ENCODE peak calls at places on chromosomes 13 and 19, in five cellular contexts. One of them, this sample, is unnamed. For H3K27me3, the result is how much of the 10 kb centered on the place peaks cover.

GRCh38 chr13:92657565-92657964 is 569.0 kb upstream of the GPC6 start:
- DNase-seq in uterus: no peak
- DNase-seq in esophagus squamous epithelium: no peak
- DNase-seq in CD4-positive, alpha-beta T cell: no peak
- DNase-seq in CD8-positive, alpha-beta T cell: no peak
- DNase-seq in this sample: no peak

GRCh38 chr13:55199132-55199531 is 1941.6 kb upstream of the PRR20A start:
- DNase-seq in uterus: no peak
- DNase-seq in esophagus squamous epithelium: no peak
- DNase-seq in CD4-positive, alpha-beta T cell: no peak
- DNase-seq in CD8-positive, alpha-beta T cell: no peak
- DNase-seq in this sample: no peak

GRCh38 chr19:33769208-33769607 is 27.5 kb upstream of the KCTD15 start:
- DNase-seq in uterus: no peak
- DNase-seq in esophagus squamous epithelium: no peak
- DNase-seq in CD4-positive, alpha-beta T cell: no peak
- DNase-seq in CD8-positive, alpha-beta T cell: no peak
- DNase-seq in this sample: no peak

GRCh38 chr13:89375839-89376238 is 1704.7 kb downstream of the SLITRK5 start:
- DNase-seq in uterus: no peak
- DNase-seq in esophagus squamous epithelium: no peak
- DNase-seq in CD4-positive, alpha-beta T cell: no peak
- DNase-seq in CD8-positive, alpha-beta T cell: no peak
- DNase-seq in this sample: no peak

GRCh38 chr13:104534847-104535246 is 1468.6 kb upstream of the SLC10A2 start:
- DNase-seq in uterus: no peak
- DNase-seq in esophagus squamous epithelium: no peak
- DNase-seq in CD4-positive, alpha-beta T cell: no peak
- DNase-seq in CD8-positive, alpha-beta T cell: no peak
- DNase-seq in this sample: no peak

GRCh38 chr13:94617389-94618000 is 15.8 kb downstream of the GPR180 start:
- DNase-seq in uterus: no peak
- DNase-seq in esophagus squamous epithelium: no peak
- DNase-seq in CD4-positive, alpha-beta T cell: no peak
- DNase-seq in CD8-positive, alpha-beta T cell: no peak
- DNase-seq in this sample: no peak

GRCh38 chr19:801030-801860 is 4.0 kb downstream of the PTBP1 start:
- DNase-seq in uterus: peak
- DNase-seq in esophagus squamous epithelium: no peak
- DNase-seq in CD4-positive, alpha-beta T cell: no peak
- DNase-seq in CD8-positive, alpha-beta T cell: no peak
- DNase-seq in this sample: no peak

GRCh38 chr13:97460004-97460756 is 26.2 kb downstream of the RAP2A start:
- DNase-seq in uterus: no peak
- DNase-seq in esophagus squamous epithelium: no peak
- DNase-seq in CD4-positive, alpha-beta T cell: no peak
- DNase-seq in CD8-positive, alpha-beta T cell: no peak
- DNase-seq in this sample: no peak

GRCh38 chr13:23268441-23268840 is 87.7 kb downstream of the SGCG start:
- DNase-seq in uterus: no peak
- DNase-seq in esophagus squamous epithelium: no peak
- DNase-seq in CD4-positive, alpha-beta T cell: no peak
- DNase-seq in CD8-positive, alpha-beta T cell: no peak
- DNase-seq in this sample: no peak

GRCh38 chr19:31214997-31215396 is 134.2 kb downstream of the TSHZ3 start:
- DNase-seq in uterus: no peak
- DNase-seq in esophagus squamous epithelium: no peak
- DNase-seq in CD4-positive, alpha-beta T cell: no peak
- DNase-seq in CD8-positive, alpha-beta T cell: no peak
- DNase-seq in this sample: no peak

GRCh38 chr19:57615346-57615745 is 1.3 kb downstream of the ZNF134 start:
- DNase-seq in uterus: no peak
- DNase-seq in esophagus squamous epithelium: no peak
- DNase-seq in CD4-positive, alpha-beta T cell: no peak
- DNase-seq in CD8-positive, alpha-beta T cell: no peak
- DNase-seq in this sample: no peak

GRCh38 chr13:109301711-109302110 is 484.7 kb downstream of the IRS2 start:
- DNase-seq in uterus: no peak
- DNase-seq in esophagus squamous epithelium: no peak
- DNase-seq in CD4-positive, alpha-beta T cell: no peak
- DNase-seq in CD8-positive, alpha-beta T cell: no peak
- DNase-seq in this sample: no peak

GRCh38 chr13:35699181-35699580 is 222.7 kb upstream of the MAB21L1 start:
- DNase-seq in uterus: no peak
- DNase-seq in esophagus squamous epithelium: no peak
- DNase-seq in CD4-positive, alpha-beta T cell: no peak
- DNase-seq in CD8-positive, alpha-beta T cell: no peak
- DNase-seq in this sample: no peak

GRCh38 chr19:3397266-3398022 is 31.1 kb downstream of the NFIC start:
- DNase-seq in uterus: no peak
- DNase-seq in esophagus squamous epithelium: no peak
- DNase-seq in CD4-positive, alpha-beta T cell: no peak
- DNase-seq in CD8-positive, alpha-beta T cell: no peak
- DNase-seq in this sample: peak

GRCh38 chr19:3852614-3853254 is 16.1 kb downstream of the ZFR2 start:
- DNase-seq in uterus: no peak
- DNase-seq in esophagus squamous epithelium: no peak
- DNase-seq in CD4-positive, alpha-beta T cell: peak
- DNase-seq in CD8-positive, alpha-beta T cell: peak
- DNase-seq in this sample: peak

GRCh38 chr13:89380101-89380500 is 1708.9 kb downstream of the SLITRK5 start:
- DNase-seq in uterus: no peak
- DNase-seq in esophagus squamous epithelium: no peak
- DNase-seq in CD4-positive, alpha-beta T cell: no peak
- DNase-seq in CD8-positive, alpha-beta T cell: no peak
- DNase-seq in this sample: peak

GRCh38 chr13:22375151-22375550 is 704.3 kb downstream of the FGF9 start:
- DNase-seq in uterus: no peak
- DNase-seq in esophagus squamous epithelium: no peak
- DNase-seq in CD4-positive, alpha-beta T cell: no peak
- DNase-seq in CD8-positive, alpha-beta T cell: no peak
- DNase-seq in this sample: no peak

GRCh38 chr13:112072531-112073244 is 5.7 kb downstream of the SOX1 start:
- DNase-seq in uterus: no peak
- DNase-seq in esophagus squamous epithelium: no peak
- DNase-seq in CD4-positive, alpha-beta T cell: no peak
- DNase-seq in CD8-positive, alpha-beta T cell: no peak
- DNase-seq in this sample: no peak

GRCh38 chr13:86446311-86446710 is 647.1 kb upstream of the SLITRK6 start:
- DNase-seq in uterus: no peak
- DNase-seq in esophagus squamous epithelium: no peak
- DNase-seq in CD4-positive, alpha-beta T cell: no peak
- DNase-seq in CD8-positive, alpha-beta T cell: no peak
- DNase-seq in this sample: no peak

GRCh38 chr13:49220035-49220855 is at the start of gene MLNR:
- DNase-seq in uterus: no peak
- DNase-seq in esophagus squamous epithelium: no peak
- DNase-seq in CD4-positive, alpha-beta T cell: no peak
- DNase-seq in CD8-positive, alpha-beta T cell: no peak
- DNase-seq in this sample: no peak

GRCh38 chr19:50514346-50515167 is 844 bp upstream of the ASPDH start:
- DNase-seq in uterus: no peak
- DNase-seq in esophagus squamous epithelium: no peak
- DNase-seq in CD4-positive, alpha-beta T cell: no peak
- DNase-seq in CD8-positive, alpha-beta T cell: no peak
- DNase-seq in this sample: no peak

GRCh38 chr19:39270091-39270871 is 2.1 kb downstream of the IFNL2 start:
- DNase-seq in uterus: no peak
- DNase-seq in esophagus squamous epithelium: no peak
- DNase-seq in CD4-positive, alpha-beta T cell: no peak
- DNase-seq in CD8-positive, alpha-beta T cell: no peak
- DNase-seq in this sample: no peak

GRCh38 chr13:46728777-46729176 is 68.2 kb downstream of the ESD start:
- DNase-seq in uterus: no peak
- DNase-seq in esophagus squamous epithelium: no peak
- DNase-seq in CD4-positive, alpha-beta T cell: no peak
- DNase-seq in CD8-positive, alpha-beta T cell: no peak
- DNase-seq in this sample: no peak

GRCh38 chr19:16739546-16739945 is 19.9 kb downstream of the NWD1 start:
- DNase-seq in uterus: no peak
- DNase-seq in esophagus squamous epithelium: no peak
- DNase-seq in CD4-positive, alpha-beta T cell: no peak
- DNase-seq in CD8-positive, alpha-beta T cell: no peak
- DNase-seq in this sample: no peak

GRCh38 chr13:78993792-78994191 is 334.8 kb upstream of the OBI1 start:
- DNase-seq in uterus: no peak
- DNase-seq in esophagus squamous epithelium: no peak
- DNase-seq in CD4-positive, alpha-beta T cell: no peak
- DNase-seq in CD8-positive, alpha-beta T cell: no peak
- DNase-seq in this sample: no peak

GRCh38 chr19:3033595-3034193 is 4.6 kb upstream of the TLE2 start:
- DNase-seq in uterus: no peak
- DNase-seq in esophagus squamous epithelium: no peak
- DNase-seq in CD4-positive, alpha-beta T cell: no peak
- DNase-seq in CD8-positive, alpha-beta T cell: no peak
- DNase-seq in this sample: no peak

GRCh38 chr19:41325947-41326706 is 16.2 kb downstream of the CCDC97 start:
- DNase-seq in uterus: no peak
- DNase-seq in esophagus squamous epithelium: no peak
- DNase-seq in CD4-positive, alpha-beta T cell: no peak
- DNase-seq in CD8-positive, alpha-beta T cell: no peak
- DNase-seq in this sample: no peak

GRCh38 chr19:31826325-31826724 is 477.1 kb upstream of the TSHZ3 start:
- DNase-seq in uterus: no peak
- DNase-seq in esophagus squamous epithelium: no peak
- DNase-seq in CD4-positive, alpha-beta T cell: no peak
- DNase-seq in CD8-positive, alpha-beta T cell: no peak
- DNase-seq in this sample: no peak

GRCh38 chr19:5343848-5344247 is 3.2 kb upstream of the PTPRS start:
- DNase-seq in uterus: no peak
- DNase-seq in esophagus squamous epithelium: no peak
- DNase-seq in CD4-positive, alpha-beta T cell: no peak
- DNase-seq in CD8-positive, alpha-beta T cell: no peak
- DNase-seq in this sample: no peak

GRCh38 chr19:5352229-5352763 is 11.7 kb upstream of the PTPRS start:
- DNase-seq in uterus: no peak
- DNase-seq in esophagus squamous epithelium: no peak
- DNase-seq in CD4-positive, alpha-beta T cell: no peak
- DNase-seq in CD8-positive, alpha-beta T cell: no peak
- DNase-seq in this sample: no peak

GRCh38 chr19:5345895-5346386 is 5.3 kb upstream of the PTPRS start:
- DNase-seq in uterus: no peak
- DNase-seq in esophagus squamous epithelium: no peak
- DNase-seq in CD4-positive, alpha-beta T cell: no peak
- DNase-seq in CD8-positive, alpha-beta T cell: no peak
- DNase-seq in this sample: no peak

GRCh38 chr19:5351731-5352228 is 11.2 kb upstream of the PTPRS start:
- DNase-seq in uterus: no peak
- DNase-seq in esophagus squamous epithelium: no peak
- DNase-seq in CD4-positive, alpha-beta T cell: no peak
- DNase-seq in CD8-positive, alpha-beta T cell: no peak
- DNase-seq in this sample: no peak

DNA sequence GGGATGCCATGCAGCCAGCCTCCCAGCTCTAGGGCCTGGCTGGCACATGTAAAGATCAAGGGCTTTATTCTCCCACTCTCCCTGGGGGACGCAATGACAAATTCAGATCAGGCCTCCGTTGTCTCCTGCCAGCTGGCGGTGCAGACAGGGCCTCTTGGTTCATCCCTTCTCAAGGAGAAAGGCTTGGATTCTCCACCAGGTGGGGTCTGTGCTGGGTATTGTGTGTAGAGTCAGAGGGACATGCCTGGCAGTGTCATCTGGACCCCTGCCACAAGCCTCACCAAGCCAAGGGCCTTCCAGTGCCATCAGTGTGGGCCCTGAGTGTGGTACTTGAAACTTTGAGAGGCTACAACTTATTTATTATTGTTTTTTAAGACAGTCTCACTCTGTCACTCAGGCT is 8.4 kb upstream of the PTPRS start:
- DNase-seq in uterus: no peak
- DNase-seq in esophagus squamous epithelium: no peak
- DNase-seq in CD4-positive, alpha-beta T cell: no peak
- DNase-seq in CD8-positive, alpha-beta T cell: no peak
- DNase-seq in this sample: no peak
- TF ChIP-seq CTCF in uterus: no peak
- TF ChIP-seq CTCF in esophagus squamous epithelium: no peak
- TF ChIP-seq CTCF in CD4-positive, alpha-beta T cell: no peak
- TF ChIP-seq CTCF in CD8-positive, alpha-beta T cell: no peak
- TF ChIP-seq CTCF in this sample: no peak

DNA sequence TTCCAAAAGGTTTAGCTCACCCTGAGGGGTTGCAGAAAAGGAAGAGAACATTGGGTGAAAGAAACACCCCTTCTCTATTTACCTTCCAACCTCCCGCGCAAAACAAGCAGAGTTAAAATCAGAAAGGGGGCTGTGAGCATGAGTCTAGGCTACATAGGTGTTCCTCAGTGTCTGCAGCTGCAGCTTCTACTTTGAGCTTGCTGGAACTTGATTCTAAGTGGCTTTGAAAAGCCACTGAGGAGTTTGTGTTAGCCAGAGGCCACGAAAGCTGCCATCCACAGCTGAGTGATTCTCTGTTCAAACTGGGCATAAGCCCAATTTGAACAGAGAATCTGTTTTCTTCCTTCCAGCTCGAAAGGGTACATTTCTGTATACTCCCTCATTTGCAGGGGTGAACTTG is 343.9 kb downstream of the PCDH9 start:
- DNase-seq in uterus: no peak
- DNase-seq in esophagus squamous epithelium: no peak
- DNase-seq in CD4-positive, alpha-beta T cell: no peak
- DNase-seq in CD8-positive, alpha-beta T cell: no peak
- DNase-seq in this sample: no peak
- H3K27ac ChIP-seq in uterus: no peak
- H3K27ac ChIP-seq in esophagus squamous epithelium: no peak
- H3K27ac ChIP-seq in CD4-positive, alpha-beta T cell: no peak
- H3K27ac ChIP-seq in CD8-positive, alpha-beta T cell: no peak
- H3K27ac ChIP-seq in this sample: no peak

GRCh38 chr19:54336893-54337857 is 1.8 kb downstream of the LILRA4 start:
- DNase-seq in uterus: no peak
- DNase-seq in esophagus squamous epithelium: no peak
- DNase-seq in CD4-positive, alpha-beta T cell: no peak
- DNase-seq in CD8-positive, alpha-beta T cell: no peak
- DNase-seq in this sample: no peak
- H3K27me3 ChIP-seq in uterus: under half
- H3K27me3 ChIP-seq in esophagus squamous epithelium: under half
- H3K27me3 ChIP-seq in CD4-positive, alpha-beta T cell: under half
- H3K27me3 ChIP-seq in CD8-positive, alpha-beta T cell: under half
- H3K27me3 ChIP-seq in this sample: half or more

DNA sequence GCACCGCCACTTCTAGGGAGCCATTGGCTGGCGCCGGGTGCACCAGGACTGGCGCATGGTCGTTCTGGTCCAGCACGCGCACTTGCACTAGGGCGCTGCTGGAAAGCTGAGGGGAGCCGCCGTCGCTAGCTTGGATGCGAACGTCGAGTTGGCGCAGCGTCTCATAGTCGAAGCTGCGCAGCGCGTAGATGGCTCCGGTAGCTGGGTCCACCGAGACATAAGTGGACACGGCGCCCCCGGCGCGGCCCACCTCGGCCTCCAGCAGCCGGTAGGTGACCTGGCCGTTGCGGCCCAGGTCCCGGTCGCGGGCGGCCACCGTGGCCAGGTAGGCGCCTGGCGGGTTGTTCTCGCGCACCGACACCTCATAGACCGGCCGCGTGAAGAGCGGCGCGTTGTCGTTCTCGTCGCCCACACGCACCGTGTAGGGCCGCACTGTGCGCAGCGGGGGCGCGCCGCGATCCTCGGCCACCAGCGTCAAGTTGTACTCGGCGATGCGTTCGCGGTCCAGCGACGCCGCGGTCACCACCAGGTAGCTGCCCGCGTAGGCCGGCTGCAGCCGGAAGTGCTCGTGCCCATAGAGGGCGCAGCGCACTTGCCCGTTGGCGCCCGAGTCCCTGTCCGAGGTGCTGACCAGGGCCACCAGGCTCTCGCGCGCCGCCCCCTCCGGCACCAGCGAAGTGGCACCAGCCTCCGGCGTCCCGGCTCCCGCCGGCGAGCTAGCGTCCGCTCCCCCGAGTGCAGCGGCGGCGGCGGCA is 1.7 kb downstream of the PCDH8 start:
- DNase-seq in uterus: no peak
- DNase-seq in esophagus squamous epithelium: no peak
- DNase-seq in CD4-positive, alpha-beta T cell: no peak
- DNase-seq in CD8-positive, alpha-beta T cell: no peak
- DNase-seq in this sample: no peak
- TF ChIP-seq CTCF in uterus: no peak
- TF ChIP-seq CTCF in esophagus squamous epithelium: no peak
- TF ChIP-seq CTCF in CD4-positive, alpha-beta T cell: no peak
- TF ChIP-seq CTCF in CD8-positive, alpha-beta T cell: no peak
- TF ChIP-seq CTCF in this sample: no peak